ENCODE peak calls at places on chromosomes 16 and 17, in six cellular contexts. Z is activated CD8-positive, alpha-beta memory T cell treated with anti-CD3 and anti-CD28 coated beads, Interleukin-2, amount 10 ng/mL, durations not matched to agents 7 days and 5 days; U is psoas muscle; R is iPS-NIHi11; N is AG08395; L is NCI-H345. S is an unnamed sample.
A peak's percentile ranks its signal among the peaks of the same experiment; 100 is the strongest.

GRCh38 chr16:31081428-31082351 is 7.1 kb downstream of the PRSS53 start:
- DNase-seq in Z (no peak), U (no peak), R (no peak), N (no peak), L (no peak), S (no peak)

GRCh38 chr17:9185142-9185541 is 163.8 kb downstream of the NTN1 start:
- DNase-seq in Z (no peak), U (no peak), R (no peak), N (no peak), L (no peak), S (no peak)

GRCh38 chr17:78748048-78748729 is 33.9 kb downstream of the CYTH1 start:
- DNase-seq in Z (peak; percentile 77), U (no peak), R (no peak), N (no peak), L (no peak), S (no peak)

GRCh38 chr16:48053346-48053745 is 102.4 kb downstream of the ABCC12 start:
- DNase-seq in Z (no peak), U (no peak), R (peak; percentile 41), N (peak; percentile 23), L (no peak), S (no peak)

GRCh38 chr16:81790772-81791171 is 11.7 kb downstream of the PLCG2 start:
- DNase-seq in Z (no peak), U (no peak), R (no peak), N (no peak), L (no peak), S (no peak)

GRCh38 chr17:82880620-82881019 is 40.8 kb upstream of the ZNF750 start:
- DNase-seq in Z (no peak), U (no peak), R (no peak), N (no peak), L (no peak), S (no peak)

GRCh38 chr17:68424861-68425260 is 32.4 kb downstream of the WIPI1 start:
- DNase-seq in Z (no peak), U (no peak), R (peak; percentile 46), N (no peak), L (peak; percentile 85), S (no peak)

GRCh38 chr17:49861150-49861884 is 13.4 kb upstream of the TAC4 start:
- DNase-seq in Z (peak; percentile 46), U (peak; percentile 50), R (peak; percentile 78), N (peak; percentile 78), L (peak; percentile 43), S (peak; percentile 57)

GRCh38 chr17:21297026-21297520 is 12.6 kb downstream of the MAP2K3 start:
- DNase-seq in Z (no peak), U (peak; percentile 45), R (no peak), N (no peak), L (no peak), S (no peak)

GRCh38 chr17:21127508-21128077 is 829 bp downstream of the DHRS7B start:
- DNase-seq in Z (no peak), U (no peak), R (no peak), N (no peak), L (no peak), S (no peak)

GRCh38 chr17:13642188-13642587 is 40.5 kb upstream of the HS3ST3A1 start:
- DNase-seq in Z (no peak), U (no peak), R (no peak), N (peak; percentile 10), L (no peak), S (no peak)

GRCh38 chr16:49564577-49565224 is 191.1 kb downstream of the C16orf78 start:
- DNase-seq in Z (no peak), U (no peak), R (no peak), N (no peak), L (no peak), S (no peak)

GRCh38 chr16:65547799-65548446 is 426.1 kb upstream of the CDH11 start:
- DNase-seq in Z (no peak), U (no peak), R (peak; percentile 17), N (peak; percentile 91), L (no peak), S (peak; percentile 80)

GRCh38 chr16:75385507-75386152 is 47.7 kb downstream of the CFDP1 start:
- DNase-seq in Z (no peak), U (no peak), R (peak; percentile 26), N (peak; percentile 55), L (peak; percentile 7), S (peak; percentile 67)